ENCODE peak calls at places on chromosomes 11 and 22, in seven cellular contexts. G is Peyer's patch, X is right atrium auricular region, A is upper lobe of left lung, B is mesothelial cell of epicardium, N is astrocyte of the spinal cord, V is endothelial cell. K is an unnamed sample.

GRCh38 chr22:36588285-36588684 is 59.3 kb upstream of the EIF3D start:
- DNase-seq in G (no peak), X (no peak), A (no peak), B (no peak), N (no peak), V (no peak), K (no peak)

GRCh38 chr22:37274380-37274862 is 7.9 kb upstream of the CYTH4 start:
- DNase-seq in G (peak; percentile 66), X (peak; percentile 68), A (no peak), B (no peak), N (no peak), V (no peak), K (no peak)

GRCh38 chr22:37454857-37455686 is 27.8 kb upstream of the ELFN2 start:
- DNase-seq in G (no peak), X (no peak), A (no peak), B (no peak), N (peak; percentile 87), V (no peak), K (no peak)

GRCh38 chr11:121099885-121100284 is 1.2 kb upstream of the TECTA start:
- DNase-seq in G (no peak), X (no peak), A (no peak), B (no peak), N (peak; percentile 22), V (no peak), K (no peak)

GRCh38 chr11:120259241-120259640 is 19.3 kb downstream of the POU2F3 start:
- DNase-seq in G (no peak), X (no peak), A (no peak), B (no peak), N (no peak), V (no peak), K (no peak)

GRCh38 chr11:108568183-108568858 is 25.2 kb downstream of the EXPH5 start:
- DNase-seq in G (no peak), X (no peak), A (peak; percentile 38), B (no peak), N (no peak), V (no peak), K (no peak)

GRCh38 chr11:56911312-56911711 is 77.4 kb upstream of the OR5AK2 start:
- DNase-seq in G (no peak), X (no peak), A (no peak), B (no peak), N (no peak), V (no peak), K (no peak)

GRCh38 chr22:30809086-30809485 is 114.4 kb downstream of the OSBP2 start:
- DNase-seq in G (no peak), X (no peak), A (no peak), B (no peak), N (peak; percentile 32), V (no peak), K (no peak)

GRCh38 chr22:18975434-18976196 is 39.5 kb upstream of the PRODH start:
- DNase-seq in G (no peak), X (no peak), A (peak; percentile 50), B (no peak), N (no peak), V (no peak), K (no peak)

GRCh38 chr22:39955675-39956074 is 4.5 kb upstream of the TMA7B start:
- DNase-seq in G (no peak), X (no peak), A (no peak), B (no peak), N (peak; percentile 32), V (no peak), K (no peak)

GRCh38 chr22:29244785-29245625 is 22.8 kb downstream of the RHBDD3 start:
- DNase-seq in G (peak; percentile 34), X (no peak), A (no peak), B (no peak), N (no peak), V (no peak), K (no peak)

GRCh38 chr11:15216678-15217077 is 102.0 kb downstream of the INSC start:
- DNase-seq in G (no peak), X (no peak), A (no peak), B (no peak), N (no peak), V (no peak), K (no peak)

GRCh38 chr11:12182650-12183511 is 72.5 kb downstream of the MICAL2 start:
- DNase-seq in G (no peak), X (no peak), A (no peak), B (peak; percentile 55), N (peak; percentile 98), V (no peak), K (no peak)

GRCh38 chr11:105929381-105929955 is 92.6 kb downstream of the MSANTD4 start:
- DNase-seq in G (no peak), X (no peak), A (no peak), B (no peak), N (no peak), V (no peak), K (no peak)

GRCh38 chr11:20444537-20444936 is 57.0 kb downstream of the PRMT3 start:
- DNase-seq in G (no peak), X (no peak), A (no peak), B (no peak), N (no peak), V (no peak), K (no peak)

GRCh38 chr11:20451568-20451967 is 64.1 kb downstream of the PRMT3 start:
- DNase-seq in G (no peak), X (no peak), A (no peak), B (no peak), N (no peak), V (no peak), K (no peak)

GRCh38 chr11:20450829-20451228 is 63.3 kb downstream of the PRMT3 start:
- DNase-seq in G (no peak), X (no peak), A (no peak), B (no peak), N (no peak), V (no peak), K (no peak)

GRCh38 chr11:20452585-20452984 is 65.1 kb downstream of the PRMT3 start:
- DNase-seq in G (no peak), X (no peak), A (no peak), B (no peak), N (no peak), V (no peak), K (no peak)

DNA sequence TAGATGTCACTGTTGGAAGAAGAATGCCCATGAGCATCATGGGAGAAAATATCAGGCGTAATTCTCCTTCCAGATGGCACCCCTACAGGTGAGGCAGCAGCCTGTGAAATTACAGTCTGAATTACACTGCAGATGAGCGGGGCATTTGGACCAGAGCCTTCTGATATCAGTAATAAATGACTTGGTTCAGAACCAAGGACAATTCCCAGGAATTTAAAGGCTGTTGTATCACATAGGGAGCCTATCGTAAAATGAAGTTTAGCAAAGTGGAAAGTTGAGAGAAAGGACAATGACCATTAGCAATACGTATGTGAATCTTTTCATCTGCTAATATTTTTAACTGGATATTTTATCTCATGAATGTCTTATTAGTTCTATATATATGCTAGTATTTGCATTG is 61.3 kb downstream of the PRMT3 start:
- DNase-seq in G (no peak), X (no peak), A (no peak), B (no peak), N (no peak), V (no peak), K (no peak)
- TF ChIP-seq CTCF in G (no peak), X (no peak), A (no peak), B (no peak), N (no peak), V (no peak), K (no peak)

GRCh38 chr11:7967097-7967496 is 1.9 kb upstream of the NLRP10 start:
- DNase-seq in G (no peak), X (no peak), A (no peak), B (no peak), N (no peak), V (no peak), K (no peak)
- TF ChIP-seq CTCF in G (no peak), X (no peak), A (no peak), B (no peak), N (no peak), V (no peak), K (no peak)

DNA sequence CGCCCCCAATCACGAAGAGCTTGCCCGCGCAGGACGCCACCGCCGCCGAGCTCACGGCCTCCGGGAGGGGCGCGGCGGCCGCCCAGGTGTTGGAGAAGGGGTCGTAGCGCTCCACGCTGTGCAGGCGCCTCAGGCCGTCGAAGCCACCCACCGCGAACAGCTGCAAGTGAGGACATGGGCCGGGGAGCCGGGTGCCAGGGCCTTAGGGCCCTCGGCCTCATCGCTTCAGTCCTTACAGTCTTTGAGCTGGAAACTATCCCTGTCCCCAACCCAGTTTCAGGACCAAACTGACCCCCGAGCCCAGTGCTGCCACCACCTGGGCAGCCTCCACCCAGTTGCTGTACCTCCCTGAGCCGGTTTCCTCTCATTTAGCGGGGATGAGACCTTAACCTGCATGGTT is 7.6 kb downstream of the KLHL35 start:
- DNase-seq in G (no peak), X (no peak), A (peak; percentile 82), B (no peak), N (no peak), V (peak; percentile 66), K (no peak)
- TF ChIP-seq CTCF in G (no peak), X (no peak), A (no peak), B (no peak), N (peak; percentile 38), V (peak; percentile 18), K (no peak)

GRCh38 chr11:123559418-123559817 is 95.0 kb downstream of the SCN3B start:
- DNase-seq in G (no peak), X (no peak), A (no peak), B (no peak), N (peak; percentile 36), V (no peak), K (no peak)
- TF ChIP-seq CTCF in G (no peak), X (no peak), A (no peak), B (no peak), N (peak; percentile 46), V (peak; percentile 28), K (no peak)

DNA sequence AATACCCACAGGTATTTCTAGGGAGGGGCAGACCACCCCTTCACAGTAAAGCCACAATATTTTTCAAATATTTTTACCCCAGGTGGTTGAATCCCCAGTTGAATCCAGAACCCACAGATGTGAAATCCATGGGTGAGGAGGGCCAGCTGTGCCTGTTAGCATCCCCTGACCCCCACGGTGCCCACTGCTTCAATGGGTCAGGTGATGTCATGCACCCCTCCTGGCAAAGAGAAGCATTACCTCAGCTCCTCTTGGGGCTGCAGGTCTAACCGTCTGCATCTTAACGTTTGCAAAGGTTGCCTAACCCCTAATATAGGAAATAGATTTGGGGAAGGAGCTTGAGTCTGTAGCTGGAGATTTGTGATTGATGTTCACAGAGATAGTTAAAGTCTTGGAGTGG is 24.7 kb upstream of the IL17RA start:
- DNase-seq in G (no peak), X (no peak), A (no peak), B (no peak), N (no peak), V (no peak), K (no peak)
- TF ChIP-seq CTCF in G (no peak), X (no peak), A (no peak), B (no peak), N (no peak), V (no peak), K (no peak)

GRCh38 chr11:975824-976223 is 50.2 kb downstream of the AP2A2 start:
- DNase-seq in G (no peak), X (no peak), A (peak; percentile 52), B (no peak), N (peak; percentile 44), V (peak; percentile 37), K (no peak)
- TF ChIP-seq CTCF in G (no peak), X (no peak), A (no peak), B (no peak), N (peak; percentile 58), V (no peak), K (no peak)

K was measured in activated B cell treated with CpG ODN at 0.5 μM for 24 hours.